ENCODE peak calls at places on chromosomes 13 and 19, in five cellular contexts. W, A, M, V and K are unnamed samples.

GRCh38 chr19:1128111-1128510 is 24.3 kb downstream of the GPX4 start:
- DNase-seq in A (no peak), V (no peak), W (no peak), M (no peak), K (no peak)

GRCh38 chr19:49946415-49946814 is 14.6 kb downstream of the SIGLEC11 start:
- DNase-seq in V (no peak), A (no peak), M (no peak), W (no peak), K (no peak)

GRCh38 chr13:76685938-76686337 is 200.3 kb downstream of the KCTD12 start:
- DNase-seq in M (no peak), A (no peak), W (no peak), V (no peak), K (no peak)

GRCh38 chr19:27744926-27745844 is 1467.8 kb downstream of the UQCRFS1 start:
- DNase-seq in V (no peak), W (no peak), A (no peak), M (no peak), K (no peak)

GRCh38 chr13:101700598-101700997 is 248.1 kb downstream of the ITGBL1 start:
- DNase-seq in W (no peak), V (no peak), M (no peak), A (peak), K (no peak)

GRCh38 chr13:112980441-112980840 is 11.4 kb downstream of the MCF2L start:
- DNase-seq in M (no peak), V (no peak), W (no peak), A (no peak), K (peak)

GRCh38 chr19:532578-533484 is 1.3 kb downstream of the CDC34 start:
- DNase-seq in M (peak), A (peak), V (no peak), W (no peak), K (peak)

GRCh38 chr13:45231722-45232121 is 30.9 kb upstream of the KCTD4 start:
- DNase-seq in V (no peak), A (peak), W (no peak), M (no peak), K (no peak)

GRCh38 chr13:106520205-106521004 is 15.1 kb downstream of the EFNB2 start:
- DNase-seq in A (peak), M (no peak), W (no peak), V (no peak), K (no peak)

GRCh38 chr13:59533561-59534337 is 630.0 kb downstream of the DIAPH3 start:
- DNase-seq in V (no peak), A (peak), W (no peak), M (no peak), K (no peak)

GRCh38 chr13:100397627-100398026 is 191.0 kb downstream of the GGACT start:
- DNase-seq in W (no peak), M (no peak), V (no peak), A (no peak), K (no peak)

GRCh38 chr19:871446-872265 is 12.2 kb downstream of the CFD start:
- DNase-seq in M (peak), V (no peak), A (no peak), W (peak), K (no peak)

GRCh38 chr19:46746281-46746965 is at the start of gene STRN4:
- DNase-seq in M (peak), A (no peak), V (peak), W (peak), K (no peak)

GRCh38 chr19:35249146-35249847 is 495 bp downstream of the LSR start:
- DNase-seq in W (no peak), M (no peak), A (no peak), V (no peak), K (no peak)

GRCh38 chr19:37990362-37990761 is 83.4 kb downstream of the SIPA1L3 start:
- DNase-seq in M (no peak), V (no peak), A (no peak), W (no peak), K (no peak)

GRCh38 chr13:43785681-43786471 is 896 bp downstream of the ENOX1 start:
- DNase-seq in V (peak), A (no peak), M (no peak), W (peak), K (peak)

GRCh38 chr13:105262579-105262978 is 1272.9 kb downstream of the EFNB2 start:
- DNase-seq in A (no peak), M (no peak), W (no peak), V (no peak), K (no peak)